ENCODE peak calls at places on chromosome 19, in four cellular contexts. F, Y, N and H are unnamed samples.

GRCh38 chr19:383922-384800 is 24.8 kb downstream of the C2CD4C start:
- DNase-seq in F (no peak), N (no peak), Y (no peak), H (no peak)

GRCh38 chr19:55750715-55751114 is 8.2 kb upstream of the RFPL4A start:
- DNase-seq in F (no peak), N (no peak), Y (no peak), H (no peak)

GRCh38 chr19:48487944-48488343 is 18.8 kb downstream of the CYTH2 start:
- DNase-seq in Y (peak; percentile 68), N (no peak), F (peak; percentile 38), H (no peak)

GRCh38 chr19:16262618-16263017 is 62.0 kb upstream of the KLF2 start:
- DNase-seq in F (no peak), N (no peak), Y (no peak), H (no peak)

GRCh38 chr19:10007366-10007765 is 2.9 kb downstream of the COL5A3 start:
- DNase-seq in F (peak; percentile 5), N (no peak), Y (peak; percentile 57), H (no peak)

GRCh38 chr19:33373701-33374405 is at the start of gene CEBPG:
- DNase-seq in F (peak; percentile 55), N (peak; percentile 17), Y (peak; percentile 59), H (no peak)

GRCh38 chr19:6015841-6016545 is 38.1 kb upstream of the RANBP3 start:
- DNase-seq in F (no peak), N (no peak), Y (no peak), H (no peak)

GRCh38 chr19:18419699-18420460 is 682 bp downstream of the SSBP4 start:
- DNase-seq in N (no peak), F (no peak), Y (no peak), H (no peak)

GRCh38 chr19:3625996-3626472 is 556 bp downstream of the CACTIN start:
- DNase-seq in N (no peak), F (no peak), Y (no peak), H (no peak)

GRCh38 chr19:29525901-29526729 is at the start of gene VSTM2B:
- DNase-seq in N (no peak), Y (no peak), F (no peak), H (no peak)

GRCh38 chr19:918481-919156 is 1.5 kb downstream of the KISS1R start:
- DNase-seq in Y (no peak), F (no peak), N (no peak), H (no peak)